ENCODE peak calls at places on chromosomes 16 and 17, in nine cellular contexts. One of them, this sample, is unnamed.

GRCh38 chr17:80265205-80266068 is 4.8 kb downstream of the RNF213 start:
- DNase-seq in GM12878: peak
- DNase-seq in stomach: no peak
- DNase-seq in ovary: no peak
- DNase-seq in HCT116: no peak
- DNase-seq in erythroblast: no peak
- DNase-seq in A549: no peak
- DNase-seq in prostate gland: no peak
- DNase-seq in heart left ventricle: no peak
- DNase-seq in this sample: no peak

GRCh38 chr17:30170415-30170987 is 53.9 kb downstream of the NSRP1 start:
- DNase-seq in ovary: no peak
- DNase-seq in prostate gland: no peak
- DNase-seq in HCT116: no peak
- DNase-seq in A549: no peak
- DNase-seq in erythroblast: no peak
- DNase-seq in stomach: no peak
- DNase-seq in heart left ventricle: no peak
- DNase-seq in GM12878: no peak
- DNase-seq in this sample: no peak

GRCh38 chr17:8372422-8372821 is 4.1 kb downstream of the KRABD2 start:
- DNase-seq in ovary: no peak
- DNase-seq in A549: no peak
- DNase-seq in HCT116: no peak
- DNase-seq in prostate gland: no peak
- DNase-seq in erythroblast: no peak
- DNase-seq in GM12878: no peak
- DNase-seq in heart left ventricle: no peak
- DNase-seq in stomach: no peak
- DNase-seq in this sample: no peak

GRCh38 chr16:22098538-22099255 is 6.4 kb downstream of the VWA3A start:
- DNase-seq in A549: peak
- DNase-seq in stomach: no peak
- DNase-seq in HCT116: peak
- DNase-seq in ovary: no peak
- DNase-seq in prostate gland: no peak
- DNase-seq in erythroblast: peak
- DNase-seq in heart left ventricle: no peak
- DNase-seq in GM12878: peak
- DNase-seq in this sample: no peak

GRCh38 chr16:66591018-66591417 is 11.8 kb downstream of the CMTM2 start:
- DNase-seq in stomach: no peak
- DNase-seq in ovary: no peak
- DNase-seq in heart left ventricle: no peak
- DNase-seq in erythroblast: no peak
- DNase-seq in HCT116: no peak
- DNase-seq in prostate gland: no peak
- DNase-seq in A549: no peak
- DNase-seq in GM12878: no peak
- DNase-seq in this sample: no peak

GRCh38 chr17:18094409-18094807 is 6.7 kb downstream of the DRG2 start:
- DNase-seq in GM12878: no peak
- DNase-seq in ovary: no peak
- DNase-seq in erythroblast: no peak
- DNase-seq in prostate gland: no peak
- DNase-seq in heart left ventricle: no peak
- DNase-seq in HCT116: no peak
- DNase-seq in stomach: no peak
- DNase-seq in A549: no peak
- DNase-seq in this sample: no peak

GRCh38 chr17:78537217-78537860 is 39.9 kb downstream of the DNAH17 start:
- DNase-seq in GM12878: no peak
- DNase-seq in erythroblast: no peak
- DNase-seq in HCT116: no peak
- DNase-seq in stomach: no peak
- DNase-seq in A549: no peak
- DNase-seq in prostate gland: no peak
- DNase-seq in heart left ventricle: no peak
- DNase-seq in ovary: no peak
- DNase-seq in this sample: no peak

GRCh38 chr16:26194526-26194925 is 502.8 kb downstream of the HS3ST4 start:
- DNase-seq in heart left ventricle: no peak
- DNase-seq in ovary: no peak
- DNase-seq in prostate gland: no peak
- DNase-seq in stomach: no peak
- DNase-seq in HCT116: no peak
- DNase-seq in erythroblast: no peak
- DNase-seq in A549: no peak
- DNase-seq in GM12878: no peak
- DNase-seq in this sample: no peak

GRCh38 chr17:51848451-51848850 is 310.1 kb downstream of the CA10 start:
- DNase-seq in heart left ventricle: no peak
- DNase-seq in A549: no peak
- DNase-seq in ovary: no peak
- DNase-seq in erythroblast: no peak
- DNase-seq in prostate gland: no peak
- DNase-seq in GM12878: no peak
- DNase-seq in HCT116: no peak
- DNase-seq in stomach: no peak
- DNase-seq in this sample: no peak

GRCh38 chr16:71185366-71185765 is 45.2 kb downstream of the HYDIN start:
- DNase-seq in HCT116: no peak
- DNase-seq in prostate gland: no peak
- DNase-seq in GM12878: no peak
- DNase-seq in ovary: no peak
- DNase-seq in stomach: no peak
- DNase-seq in erythroblast: no peak
- DNase-seq in heart left ventricle: no peak
- DNase-seq in A549: no peak
- DNase-seq in this sample: no peak

GRCh38 chr16:25014500-25015147 is 545 bp downstream of the ARHGAP17 start:
- DNase-seq in prostate gland: peak
- DNase-seq in A549: peak
- DNase-seq in GM12878: no peak
- DNase-seq in stomach: peak
- DNase-seq in heart left ventricle: peak
- DNase-seq in HCT116: no peak
- DNase-seq in erythroblast: peak
- DNase-seq in ovary: peak
- DNase-seq in this sample: peak

GRCh38 chr17:65466547-65466946 is 94.9 kb downstream of the AXIN2 start:
- DNase-seq in A549: no peak
- DNase-seq in GM12878: no peak
- DNase-seq in erythroblast: no peak
- DNase-seq in prostate gland: no peak
- DNase-seq in stomach: no peak
- DNase-seq in HCT116: no peak
- DNase-seq in ovary: no peak
- DNase-seq in heart left ventricle: no peak
- DNase-seq in this sample: no peak
- TF ChIP-seq POLR2A in A549: no peak
- TF ChIP-seq POLR2A in GM12878: no peak
- TF ChIP-seq POLR2A in erythroblast: no peak
- TF ChIP-seq POLR2A in prostate gland: no peak
- TF ChIP-seq POLR2A in stomach: no peak
- TF ChIP-seq POLR2A in HCT116: no peak
- TF ChIP-seq POLR2A in ovary: no peak
- TF ChIP-seq POLR2A in heart left ventricle: no peak
- TF ChIP-seq POLR2A in this sample: no peak

GRCh38 chr17:2511462-2512369 is at the start of gene METTL16:
- DNase-seq in GM12878: peak
- DNase-seq in erythroblast: peak
- DNase-seq in ovary: peak
- DNase-seq in A549: peak
- DNase-seq in stomach: peak
- DNase-seq in heart left ventricle: peak
- DNase-seq in prostate gland: peak
- DNase-seq in HCT116: peak
- DNase-seq in this sample: peak
- TF ChIP-seq POLR2A in GM12878: peak
- TF ChIP-seq POLR2A in erythroblast: peak
- TF ChIP-seq POLR2A in ovary: peak
- TF ChIP-seq POLR2A in A549: peak
- TF ChIP-seq POLR2A in stomach: no peak
- TF ChIP-seq POLR2A in heart left ventricle: peak
- TF ChIP-seq POLR2A in prostate gland: peak
- TF ChIP-seq POLR2A in HCT116: peak
- TF ChIP-seq POLR2A in this sample: peak

GRCh38 chr16:15509593-15510520 is 75.5 kb downstream of the BMERB1 start:
- DNase-seq in ovary: no peak
- DNase-seq in stomach: no peak
- DNase-seq in erythroblast: peak
- DNase-seq in heart left ventricle: no peak
- DNase-seq in HCT116: no peak
- DNase-seq in A549: peak
- DNase-seq in prostate gland: no peak
- DNase-seq in GM12878: no peak
- DNase-seq in this sample: no peak

GRCh38 chr16:15506441-15506840 is 72.1 kb downstream of the BMERB1 start:
- DNase-seq in A549: no peak
- DNase-seq in ovary: no peak
- DNase-seq in stomach: no peak
- DNase-seq in HCT116: no peak
- DNase-seq in prostate gland: no peak
- DNase-seq in erythroblast: no peak
- DNase-seq in GM12878: no peak
- DNase-seq in heart left ventricle: no peak
- DNase-seq in this sample: no peak

GRCh38 chr16:15509051-15509592 is 74.7 kb downstream of the BMERB1 start:
- DNase-seq in heart left ventricle: no peak
- DNase-seq in HCT116: no peak
- DNase-seq in A549: no peak
- DNase-seq in GM12878: no peak
- DNase-seq in prostate gland: no peak
- DNase-seq in stomach: no peak
- DNase-seq in ovary: no peak
- DNase-seq in erythroblast: peak
- DNase-seq in this sample: no peak

GRCh38 chr16:15507299-15507958 is 73.0 kb downstream of the BMERB1 start:
- DNase-seq in prostate gland: no peak
- DNase-seq in erythroblast: no peak
- DNase-seq in HCT116: no peak
- DNase-seq in A549: peak
- DNase-seq in heart left ventricle: no peak
- DNase-seq in GM12878: no peak
- DNase-seq in ovary: no peak
- DNase-seq in stomach: no peak
- DNase-seq in this sample: no peak

GRCh38 chr16:15507959-15508336 is 73.6 kb downstream of the BMERB1 start:
- DNase-seq in A549: no peak
- DNase-seq in heart left ventricle: no peak
- DNase-seq in ovary: no peak
- DNase-seq in GM12878: no peak
- DNase-seq in HCT116: no peak
- DNase-seq in stomach: no peak
- DNase-seq in prostate gland: no peak
- DNase-seq in erythroblast: no peak
- DNase-seq in this sample: no peak
- TF ChIP-seq POLR2A in A549: no peak
- TF ChIP-seq POLR2A in heart left ventricle: no peak
- TF ChIP-seq POLR2A in ovary: no peak
- TF ChIP-seq POLR2A in GM12878: no peak
- TF ChIP-seq POLR2A in HCT116: no peak
- TF ChIP-seq POLR2A in stomach: no peak
- TF ChIP-seq POLR2A in prostate gland: no peak
- TF ChIP-seq POLR2A in erythroblast: no peak
- TF ChIP-seq POLR2A in this sample: no peak

DNA sequence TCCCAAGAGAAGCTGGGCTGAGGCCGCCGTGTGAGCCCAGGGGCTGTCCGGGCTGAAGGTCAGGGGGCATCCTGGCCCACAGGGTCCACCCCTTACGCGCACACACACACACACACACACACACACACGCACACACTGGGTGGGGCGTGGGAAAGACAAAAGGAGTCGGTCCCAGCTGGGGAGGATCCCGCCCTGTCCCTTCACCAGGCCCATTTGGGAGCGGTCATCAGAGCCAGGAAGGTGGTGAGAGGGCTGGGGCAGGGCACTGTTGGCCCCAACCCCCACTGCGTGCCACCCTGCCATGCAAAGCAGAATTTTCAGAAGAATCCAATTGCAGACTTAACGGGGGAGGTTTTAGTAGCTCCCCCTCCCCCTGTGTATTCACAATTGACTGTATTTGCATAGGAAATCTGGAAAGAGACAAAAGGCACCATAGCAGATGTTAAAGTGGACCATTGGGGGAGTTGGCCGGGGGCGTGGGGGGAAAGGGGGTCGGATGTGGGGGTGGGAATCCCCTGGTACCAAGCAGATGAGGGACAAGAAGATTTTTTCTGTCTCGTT is 11.3 kb upstream of the CD300A start:
- DNase-seq in heart left ventricle: peak
- DNase-seq in prostate gland: no peak
- DNase-seq in A549: no peak
- DNase-seq in GM12878: no peak
- DNase-seq in stomach: no peak
- DNase-seq in HCT116: no peak
- DNase-seq in ovary: no peak
- DNase-seq in erythroblast: no peak
- DNase-seq in this sample: peak
- TF ChIP-seq POLR2A in heart left ventricle: no peak
- TF ChIP-seq POLR2A in prostate gland: no peak
- TF ChIP-seq POLR2A in A549: no peak
- TF ChIP-seq POLR2A in GM12878: no peak
- TF ChIP-seq POLR2A in stomach: no peak
- TF ChIP-seq POLR2A in HCT116: no peak
- TF ChIP-seq POLR2A in ovary: no peak
- TF ChIP-seq POLR2A in erythroblast: no peak
- TF ChIP-seq POLR2A in this sample: no peak